ENCODE peak calls at places on chromosomes 16 and 17, in ten cellular contexts. T, F, O, Z, B, D, X, L, J and E are unnamed samples. For H3K4me1, the result is how much of the 10 kb centered on the place peaks cover.

GRCh38 chr17:15112881-15113617 is 152.1 kb downstream of the PMP22 start:
- DNase-seq in B (no peak), J (no peak), Z (no peak), L (no peak), O (no peak), X (no peak), D (peak), F (no peak), T (no peak), E (no peak)

GRCh38 chr17:50169881-50170459 is 4.2 kb downstream of the SGCA start:
- DNase-seq in O (peak), B (no peak), D (no peak), Z (no peak), J (no peak), F (no peak), L (no peak), X (no peak), T (no peak), E (no peak)

GRCh38 chr17:9021985-9022552 is 759 bp downstream of the NTN1 start:
- DNase-seq in F (no peak), O (peak), D (no peak), L (no peak), B (peak), Z (peak), X (peak), J (no peak), T (peak), E (peak)

GRCh38 chr16:74626741-74627416 is 20.0 kb upstream of the GLG1 start:
- DNase-seq in F (no peak), T (peak), X (no peak), D (no peak), Z (no peak), B (no peak), O (no peak), J (no peak), L (no peak), E (no peak)

GRCh38 chr16:48332978-48333377 is 52.2 kb downstream of the SIAH1 start:
- DNase-seq in T (no peak), Z (no peak), J (no peak), B (no peak), X (no peak), F (no peak), O (no peak), L (no peak), D (no peak), E (no peak)

GRCh38 chr17:35185849-35186248 is 8.3 kb downstream of the SLC35G3 start:
- DNase-seq in J (no peak), Z (no peak), F (no peak), D (no peak), O (no peak), B (no peak), X (no peak), L (no peak), T (no peak), E (no peak)

GRCh38 chr16:8718753-8719386 is 44.5 kb downstream of the ABAT start:
- DNase-seq in X (no peak), O (no peak), F (no peak), L (no peak), Z (no peak), B (no peak), D (no peak), T (no peak), J (no peak), E (peak)

GRCh38 chr16:14309001-14309886 is 238.1 kb downstream of the MRTFB start:
- DNase-seq in T (peak), J (no peak), Z (no peak), B (peak), O (peak), F (peak), L (no peak), D (no peak), X (no peak), E (no peak)

GRCh38 chr17:73155410-73156165 is 9.2 kb upstream of the SSTR2 start:
- DNase-seq in X (no peak), D (no peak), Z (no peak), F (no peak), O (no peak), B (no peak), J (no peak), T (no peak), L (no peak), E (no peak)

GRCh38 chr16:68272501-68273209 is 8.3 kb downstream of the SLC7A6 start:
- DNase-seq in J (no peak), T (no peak), O (no peak), X (no peak), Z (no peak), F (peak), L (peak), D (peak), B (no peak), E (no peak)

GRCh38 chr17:50210249-50211225 is 9.1 kb upstream of the COL1A1 start:
- DNase-seq in O (peak), D (peak), B (peak), J (no peak), Z (peak), L (no peak), X (peak), T (peak), F (no peak), E (peak)

GRCh38 chr17:82372591-82373452 is 1.3 kb downstream of the UTS2R start:
- DNase-seq in Z (no peak), J (no peak), D (no peak), F (no peak), T (no peak), B (no peak), X (no peak), L (no peak), O (peak), E (no peak)
- H3K4me3 ChIP-seq in Z (no peak), J (no peak), D (no peak), F (no peak), T (no peak), B (no peak), X (no peak), L (no peak), O (no peak), E (no peak)

GRCh38 chr16:88936008-88936912 is 40.7 kb downstream of the CBFA2T3 start:
- DNase-seq in O (peak), Z (no peak), B (no peak), L (no peak), T (no peak), X (no peak), F (no peak), D (peak), J (no peak), E (peak)
- H3K27ac ChIP-seq in O (peak), Z (no peak), B (no peak), L (no peak), T (no peak), X (peak), F (no peak), D (peak), J (peak), E (peak)

GRCh38 chr17:48051278-48051677 is 3.1 kb downstream of the NFE2L1 start:
- DNase-seq in Z (no peak), J (no peak), X (peak), L (no peak), T (no peak), F (no peak), D (no peak), B (peak), O (peak), E (no peak)
- H3K4me1 ChIP-seq in Z (half or more), J (under half), X (under half), L (under half), T (under half), F (half or more), D (half or more), B (half or more), O (under half), E (half or more)

GRCh38 chr17:61401280-61402072 is 1.8 kb downstream of the TBX2 start:
- DNase-seq in O (peak), F (no peak), Z (no peak), X (peak), B (no peak), D (no peak), T (peak), J (no peak), L (no peak), E (no peak)

GRCh38 chr17:61400058-61400785 is 579 bp downstream of the TBX2 start:
- DNase-seq in L (no peak), D (no peak), B (peak), O (peak), Z (no peak), F (no peak), X (peak), J (no peak), T (peak), E (no peak)

GRCh38 chr17:61402978-61403845 is 3.6 kb downstream of the TBX2 start:
- DNase-seq in Z (no peak), D (no peak), L (no peak), F (no peak), O (peak), B (no peak), X (peak), J (no peak), T (no peak), E (no peak)

GRCh38 chr17:61400786-61401279 is 1.2 kb downstream of the TBX2 start:
- DNase-seq in D (no peak), Z (no peak), O (peak), F (no peak), B (no peak), X (peak), L (no peak), T (peak), J (no peak), E (no peak)

GRCh38 chr17:61402073-61402541 is 2.5 kb downstream of the TBX2 start:
- DNase-seq in X (no peak), D (no peak), B (no peak), O (peak), F (no peak), Z (no peak), L (no peak), T (no peak), J (no peak), E (no peak)
- H3K4me3 ChIP-seq in X (peak), D (peak), B (no peak), O (peak), F (no peak), Z (no peak), L (no peak), T (peak), J (peak), E (peak)

GRCh38 chr17:1783271-1783670 is 21.4 kb downstream of the SERPINF1 start:
- DNase-seq in L (no peak), O (peak), T (no peak), X (peak), J (no peak), Z (no peak), B (peak), D (no peak), F (no peak), E (peak)
- H3K27ac ChIP-seq in L (no peak), O (peak), T (peak), X (peak), J (peak), Z (no peak), B (peak), D (peak), F (no peak), E (peak)

DNA sequence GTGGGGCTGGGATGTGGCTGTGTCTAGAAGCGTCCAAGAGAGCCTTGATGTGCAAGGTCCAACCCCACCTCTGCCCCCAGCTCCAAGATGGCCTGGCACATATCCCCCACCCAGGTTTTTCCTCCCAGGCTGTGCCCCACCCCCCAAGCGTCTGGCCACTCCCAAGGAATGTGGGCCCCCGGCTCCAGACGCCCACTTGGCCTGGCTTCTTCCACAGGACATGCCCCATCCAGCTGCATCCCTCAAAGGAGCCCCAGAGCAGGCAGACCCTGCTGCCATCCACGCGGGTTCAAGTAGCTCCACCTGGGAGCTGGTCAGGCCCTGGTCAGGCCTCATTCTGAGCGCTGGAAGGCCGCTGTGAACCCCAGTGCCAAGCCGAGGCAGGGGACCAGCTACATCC is 3.2 kb downstream of the CAMKK1 start:
- DNase-seq in F (no peak), X (no peak), O (no peak), J (no peak), D (no peak), T (no peak), B (no peak), L (no peak), Z (no peak), E (no peak)
- H3K4me1 ChIP-seq in F (under half), X (under half), O (under half), J (under half), D (under half), T (under half), B (under half), L (under half), Z (half or more), E (under half)

GRCh38 chr16:66516808-66517585 is 32.9 kb downstream of the TK2 start:
- DNase-seq in O (peak), B (peak), X (peak), L (peak), J (peak), Z (peak), D (peak), T (peak), F (peak), E (peak)
- H3K4me3 ChIP-seq in O (peak), B (no peak), X (peak), L (peak), J (no peak), Z (peak), D (no peak), T (no peak), F (peak), E (no peak)

DNA sequence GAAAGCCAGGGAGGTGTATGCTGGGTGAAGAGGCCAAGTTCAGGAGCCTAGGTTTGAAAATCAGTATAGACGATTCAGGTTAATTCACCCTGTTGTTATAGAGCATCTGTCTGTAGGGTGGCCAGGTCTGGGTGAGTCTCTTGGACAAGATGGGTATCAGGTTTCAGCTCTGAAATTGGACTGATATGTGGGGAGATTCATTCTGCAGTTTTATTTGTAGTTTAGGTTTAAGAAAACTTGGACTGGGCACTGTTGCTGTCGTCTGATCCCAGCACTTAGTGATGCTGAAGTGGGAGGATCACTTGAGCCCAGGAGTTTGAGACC is 17.8 kb downstream of the ABCC1 start:
- DNase-seq in D (no peak), L (no peak), F (no peak), O (no peak), B (no peak), J (no peak), Z (no peak), X (no peak), T (peak), E (no peak)
- H3K27ac ChIP-seq in D (no peak), L (no peak), F (no peak), O (no peak), B (peak), J (peak), Z (peak), X (no peak), T (peak), E (no peak)

GRCh38 chr16:3872216-3872895 is 8.2 kb downstream of the CREBBP start:
- DNase-seq in Z (no peak), B (no peak), D (no peak), O (no peak), F (no peak), L (no peak), J (no peak), T (no peak), X (no peak), E (no peak)

GRCh38 chr16:3868556-3868955 is 12.0 kb downstream of the CREBBP start:
- DNase-seq in D (no peak), Z (no peak), B (no peak), J (no peak), F (no peak), X (no peak), T (no peak), L (no peak), O (no peak), E (no peak)

GRCh38 chr16:3865241-3865640 is 15.3 kb downstream of the CREBBP start:
- DNase-seq in Z (no peak), L (no peak), F (no peak), T (no peak), D (no peak), J (no peak), B (no peak), O (no peak), X (no peak), E (no peak)

GRCh38 chr16:3866703-3867431 is 13.6 kb downstream of the CREBBP start:
- DNase-seq in Z (no peak), F (no peak), O (no peak), T (no peak), L (no peak), J (no peak), D (no peak), X (no peak), B (no peak), E (no peak)

DNA sequence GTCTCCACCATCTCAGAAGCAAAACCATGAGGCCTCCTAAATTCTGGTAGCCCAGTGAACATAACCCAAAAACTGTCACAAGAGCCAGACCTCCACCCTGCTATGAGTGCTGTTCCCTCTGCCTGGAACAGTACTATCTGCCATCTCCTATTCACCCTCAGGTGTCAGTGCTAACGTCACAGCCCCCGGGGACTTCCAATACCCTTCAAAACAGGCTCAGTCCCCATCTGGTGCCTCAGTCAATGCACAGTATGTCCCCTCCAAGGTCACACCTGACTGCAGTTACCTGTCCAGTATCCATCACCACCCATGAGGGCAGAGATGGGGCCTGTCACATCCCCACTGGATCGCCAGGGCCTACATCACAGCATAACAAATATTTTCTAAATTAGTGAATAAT is 11.5 kb downstream of the CREBBP start:
- DNase-seq in T (no peak), Z (no peak), O (no peak), F (no peak), D (no peak), X (no peak), L (no peak), B (no peak), J (no peak), E (no peak)
- H3K4me1 ChIP-seq in T (under half), Z (under half), O (under half), F (half or more), D (under half), X (under half), L (under half), B (under half), J (under half), E (under half)

GRCh38 chr16:18834873-18835272 is 33.5 kb upstream of the ARL6IP1 start:
- DNase-seq in L (no peak), B (no peak), Z (no peak), J (no peak), D (no peak), T (no peak), F (no peak), X (no peak), O (no peak), E (no peak)
- H3K4me3 ChIP-seq in L (no peak), B (no peak), Z (no peak), J (no peak), D (no peak), T (no peak), F (no peak), X (no peak), O (no peak), E (no peak)